ENCODE peak calls at places on chromosome 21, in four cellular contexts. B is GM12878, T is K562, F is H1. O is an unnamed sample.

GRCh38 chr21:40054403-40054802 is 187.2 kb downstream of the PCP4 start:
- DNase-seq in B (no peak), T (no peak), F (no peak), O (no peak)

GRCh38 chr21:39911286-39911685 is 44.0 kb downstream of the PCP4 start:
- DNase-seq in B (no peak), T (no peak), F (no peak), O (no peak)

GRCh38 chr21:31282095-31282709 is 61.9 kb downstream of the TIAM1 start:
- DNase-seq in B (no peak), T (peak; percentile 40), F (no peak), O (peak; percentile 96)

GRCh38 chr21:29091032-29091431 is 17.6 kb upstream of the CCT8 start:
- DNase-seq in B (no peak), T (no peak), F (no peak), O (peak; percentile 84)

GRCh38 chr21:27423073-27423472 is 456.2 kb upstream of the ADAMTS5 start:
- DNase-seq in B (no peak), T (no peak), F (no peak), O (peak; percentile 95)

GRCh38 chr21:24759348-24760118 is 847.7 kb downstream of the MRPL39 start:
- DNase-seq in B (no peak), T (no peak), F (no peak), O (no peak)

GRCh38 chr21:26098758-26099157 is 71.8 kb downstream of the APP start:
- DNase-seq in B (no peak), T (no peak), F (no peak), O (peak; percentile 26)

GRCh38 chr21:27346041-27346448 is 379.2 kb upstream of the ADAMTS5 start:
- DNase-seq in B (no peak), T (no peak), F (no peak), O (peak; percentile 68)

GRCh38 chr21:35469446-35469845 is 420.3 kb upstream of the RUNX1 start:
- DNase-seq in B (no peak), T (no peak), F (no peak), O (peak; percentile 34)

GRCh38 chr21:31898898-31899630 is 26.2 kb downstream of the HUNK start:
- DNase-seq in B (no peak), T (no peak), F (no peak), O (no peak)

GRCh38 chr21:21921410-21922232 is 923.4 kb downstream of the NCAM2 start:
- DNase-seq in B (no peak), T (peak; percentile 13), F (no peak), O (peak; percentile 11)

GRCh38 chr21:29938968-29939858 is 583 bp downstream of the GRIK1 start:
- DNase-seq in B (no peak), T (no peak), F (no peak), O (no peak)

GRCh38 chr21:25717491-25718139 is 17.1 kb downstream of the ATP5PF start:
- DNase-seq in B (no peak), T (peak; percentile 44), F (no peak), O (peak; percentile 51)

GRCh38 chr21:28745131-28746055 is 247.3 kb downstream of the LTN1 start:
- DNase-seq in B (peak; percentile 33), T (peak; percentile 78), F (peak; percentile 44), O (peak; percentile 94)

GRCh38 chr21:34983680-34984086 is 65.4 kb downstream of the RUNX1 start:
- DNase-seq in B (no peak), T (peak; percentile 45), F (no peak), O (peak; percentile 63)

GRCh38 chr21:20259035-20259867 is 739.0 kb upstream of the NCAM2 start:
- DNase-seq in B (no peak), T (no peak), F (no peak), O (no peak)

GRCh38 chr21:29152936-29153335 is 22.5 kb downstream of the MAP3K7CL start:
- DNase-seq in B (no peak), T (no peak), F (no peak), O (no peak)

GRCh38 chr21:45549670-45550463 is 7.6 kb upstream of the SLC19A1 start:
- DNase-seq in B (peak; percentile 49), T (no peak), F (no peak), O (no peak)
- TF ChIP-seq CHD1 in B (no peak), T (no peak), F (no peak), O (no peak)

GRCh38 chr21:45454081-45454923 is 49.3 kb downstream of the COL18A1 start:
- DNase-seq in B (no peak), T (no peak), F (no peak), O (no peak)

GRCh38 chr21:45454924-45455315 is 50.0 kb downstream of the COL18A1 start:
- DNase-seq in B (no peak), T (no peak), F (no peak), O (no peak)

GRCh38 chr21:45452696-45453307 is 47.8 kb downstream of the COL18A1 start:
- DNase-seq in B (no peak), T (no peak), F (no peak), O (no peak)

GRCh38 chr21:45451771-45452182 is 46.8 kb downstream of the COL18A1 start:
- DNase-seq in B (no peak), T (no peak), F (no peak), O (no peak)

DNA sequence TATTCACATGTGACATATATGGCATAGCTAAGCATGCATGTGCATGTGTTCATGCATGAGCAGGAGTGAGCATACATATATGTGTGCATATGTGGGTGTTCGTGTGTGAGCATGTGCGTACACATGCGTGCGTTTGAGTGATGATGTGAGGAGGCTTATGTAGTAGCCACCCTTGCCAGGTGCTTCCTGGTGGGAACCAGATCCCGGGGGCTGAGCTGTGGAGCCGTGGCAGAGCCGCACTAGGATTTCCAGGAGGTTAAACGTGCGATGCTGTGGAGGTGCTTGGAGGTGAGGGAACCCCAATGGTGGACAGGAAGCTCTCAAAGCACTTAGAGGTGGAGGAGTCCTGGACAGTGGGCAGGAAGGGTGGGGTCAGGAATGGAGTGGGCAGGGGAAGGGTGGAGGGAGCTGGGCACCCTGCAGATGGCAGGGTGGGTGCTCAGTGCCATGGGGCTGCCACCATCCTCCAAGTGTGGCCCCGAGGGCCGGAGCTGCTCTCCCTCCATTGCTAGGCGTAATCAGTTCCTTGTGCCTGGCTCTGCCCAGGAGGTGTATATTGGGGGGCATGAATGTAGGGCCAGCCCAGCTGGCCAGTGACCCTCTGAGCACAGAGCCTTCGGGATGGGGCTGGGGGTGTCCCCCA is 48.5 kb downstream of the COL18A1 start:
- DNase-seq in B (no peak), T (no peak), F (no peak), O (no peak)
- TF ChIP-seq CHD1 in B (no peak), T (no peak), F (no peak), O (no peak)

DNA sequence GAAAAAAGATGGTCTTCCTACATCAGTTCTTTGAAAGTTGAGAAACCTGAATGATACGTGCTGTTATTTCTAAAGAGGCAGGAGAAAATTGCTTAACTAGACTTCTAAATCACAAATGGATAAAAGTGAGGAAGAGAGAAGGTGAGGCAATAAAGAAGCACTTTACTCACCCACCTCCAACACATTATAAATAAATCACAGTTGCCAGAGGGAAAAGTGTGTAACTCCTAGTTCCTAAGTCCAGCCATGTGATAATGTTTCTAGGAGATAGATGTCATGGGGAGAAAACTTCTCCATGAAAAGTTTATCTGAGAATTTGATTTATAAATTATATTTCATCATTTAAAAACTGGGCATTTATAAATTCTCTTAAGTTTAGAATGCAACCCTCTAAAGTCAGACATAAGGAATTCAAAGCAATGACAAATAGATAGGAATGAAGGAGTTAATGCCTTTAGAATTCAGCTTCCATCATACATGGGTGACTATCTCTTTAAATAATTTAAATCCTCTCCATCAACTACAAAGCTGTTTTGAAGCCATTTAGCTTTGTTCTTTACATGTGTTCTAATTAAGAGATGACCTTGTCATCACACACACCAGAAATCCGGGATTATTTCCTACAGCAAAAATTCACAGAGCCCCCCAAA is 60.0 kb downstream of the NRIP1 start:
- DNase-seq in B (no peak), T (no peak), F (no peak), O (peak; percentile 73)
- TF ChIP-seq CHD1 in B (no peak), T (no peak), F (no peak), O (no peak)

GRCh38 chr21:33968998-33969353 is 53.4 kb upstream of the ATP5PO start:
- DNase-seq in B (no peak), T (no peak), F (no peak), O (peak; percentile 11)

GRCh38 chr21:33971492-33972013 is 55.9 kb upstream of the ATP5PO start:
- DNase-seq in B (no peak), T (no peak), F (no peak), O (peak; percentile 22)

GRCh38 chr21:33968082-33968997 is 52.7 kb upstream of the ATP5PO start:
- DNase-seq in B (no peak), T (peak; percentile 58), F (no peak), O (peak; percentile 64)

GRCh38 chr21:33967086-33967571 is 51.5 kb upstream of the ATP5PO start:
- DNase-seq in B (no peak), T (no peak), F (no peak), O (no peak)

GRCh38 chr21:33969600-33969999 is 54.0 kb upstream of the ATP5PO start:
- DNase-seq in B (no peak), T (no peak), F (no peak), O (no peak)
- TF ChIP-seq CHD1 in B (no peak), T (no peak), F (no peak), O (no peak)

DNA sequence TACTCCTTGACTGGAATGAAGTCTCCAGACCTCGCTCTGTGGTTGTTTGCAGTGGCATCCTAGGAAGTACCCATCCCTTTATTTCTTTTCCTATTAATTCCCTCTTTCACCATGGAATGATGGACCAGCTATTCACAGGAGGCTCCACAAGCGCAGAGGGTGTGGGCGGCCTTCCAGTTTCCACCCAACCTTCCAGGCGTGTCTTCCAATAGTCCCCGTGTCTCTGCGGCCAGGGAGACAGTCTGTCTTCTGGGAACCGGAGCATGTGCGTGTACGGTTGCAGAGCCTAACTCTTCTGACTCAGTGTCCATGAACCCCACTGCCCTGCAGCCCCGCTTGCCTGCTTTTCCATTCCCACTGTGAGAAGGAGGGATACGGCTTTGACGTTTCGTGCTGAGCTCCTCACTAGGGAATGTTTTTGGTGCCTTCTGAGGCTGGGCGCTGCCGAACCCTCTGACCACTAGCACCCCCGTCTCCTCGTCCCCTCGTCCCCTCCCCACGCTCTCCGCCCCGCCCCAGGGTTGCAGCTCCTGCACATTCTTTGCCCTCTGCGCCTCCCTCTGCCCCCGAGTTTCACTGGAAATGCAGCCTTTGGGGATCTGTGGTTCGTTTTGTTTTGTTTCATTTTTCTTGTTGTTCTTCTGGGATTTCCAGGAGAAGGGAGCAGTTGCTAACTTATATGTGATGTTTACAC is 26.3 kb upstream of the FAM3B start:
- DNase-seq in B (no peak), T (no peak), F (no peak), O (no peak)
- TF ChIP-seq CHD1 in B (no peak), T (no peak), F (no peak), O (no peak)

GRCh38 chr21:42669069-42669468 is 15.6 kb downstream of the PDE9A start:
- DNase-seq in B (no peak), T (no peak), F (no peak), O (no peak)
- TF ChIP-seq CHD1 in B (no peak), T (no peak), F (no peak), O (no peak)

DNA sequence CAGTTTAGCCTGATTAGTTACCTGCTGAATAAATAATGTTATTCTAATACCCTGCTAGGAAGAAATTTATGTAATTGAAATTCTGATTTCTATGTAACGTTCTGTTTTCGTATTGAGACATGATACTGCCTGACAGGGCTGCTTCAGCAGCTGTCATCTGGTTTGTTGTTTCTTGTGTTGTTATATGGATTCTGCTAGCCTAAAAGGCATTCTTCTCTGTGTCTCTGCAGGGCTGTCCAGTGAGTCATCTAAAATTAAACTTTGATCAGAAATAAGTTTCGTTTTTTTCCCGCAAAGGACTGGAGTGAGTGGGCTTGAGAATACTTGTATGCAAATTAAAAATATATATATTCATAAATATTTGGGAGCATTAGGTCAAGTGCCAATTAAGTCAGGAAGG is 93.0 kb downstream of the DYRK1A start:
- DNase-seq in B (no peak), T (no peak), F (no peak), O (peak; percentile 69)
- TF ChIP-seq CHD1 in B (no peak), T (no peak), F (no peak), O (no peak)

GRCh38 chr21:38809170-38809878 is 3.6 kb downstream of the ETS2 start:
- DNase-seq in B (no peak), T (no peak), F (no peak), O (no peak)
- TF ChIP-seq CHD1 in B (no peak), T (no peak), F (no peak), O (no peak)